ENCODE peak calls at places on chromosome 14, in nine cellular contexts. U is Calu3, A is neural crest cell, V is astrocyte of the spinal cord, B is RWPE1, C is GM10248, K is HCT116, D is uterus, L is astrocyte. Z is an unnamed sample.

GRCh38 chr14:92589213-92589852 is 75.8 kb downstream of the RIN3 start:
- DNase-seq in U (no peak), A (no peak), V (no peak), B (no peak), C (no peak), K (no peak), D (peak), L (no peak), Z (peak)

GRCh38 chr14:100584056-100585031 is 2.9 kb downstream of the BEGAIN start:
- DNase-seq in U (no peak), A (no peak), V (no peak), B (no peak), C (no peak), K (no peak), D (no peak), L (no peak), Z (no peak)

GRCh38 chr14:99412122-99413061 is 68.3 kb downstream of the SETD3 start:
- DNase-seq in U (peak), A (no peak), V (peak), B (no peak), C (no peak), K (no peak), D (no peak), L (peak), Z (no peak)

GRCh38 chr14:76917759-76918175 is 91.6 kb downstream of the LRRC74A start:
- DNase-seq in U (no peak), A (no peak), V (peak), B (no peak), C (no peak), K (no peak), D (peak), L (no peak), Z (no peak)

GRCh38 chr14:97930191-97930590 is 1133.0 kb downstream of the VRK1 start:
- DNase-seq in U (no peak), A (no peak), V (no peak), B (no peak), C (no peak), K (no peak), D (no peak), L (no peak), Z (no peak)

GRCh38 chr14:95255013-95255412 is 64.7 kb downstream of the CLMN start:
- DNase-seq in U (no peak), A (no peak), V (no peak), B (no peak), C (peak), K (no peak), D (no peak), L (no peak), Z (no peak)

GRCh38 chr14:69560826-69561225 is 13.8 kb downstream of the CCDC177 start:
- DNase-seq in U (no peak), A (no peak), V (no peak), B (no peak), C (no peak), K (no peak), D (no peak), L (no peak), Z (no peak)

GRCh38 chr14:37819155-37820015 is 224.0 kb downstream of the TTC6 start:
- DNase-seq in U (no peak), A (no peak), V (peak), B (peak), C (no peak), K (no peak), D (no peak), L (peak), Z (peak)

GRCh38 chr14:69355155-69355954 is 42.7 kb downstream of the ERH start:
- DNase-seq in U (no peak), A (no peak), V (no peak), B (no peak), C (no peak), K (no peak), D (no peak), L (no peak), Z (no peak)

GRCh38 chr14:67744057-67744456 is 42.4 kb downstream of the RDH12 start:
- DNase-seq in U (no peak), A (no peak), V (no peak), B (no peak), C (no peak), K (no peak), D (no peak), L (no peak), Z (no peak)
- TF ChIP-seq CTCF in U (no peak), A (no peak), V (no peak), B (no peak), C (no peak), K (no peak), D (no peak), L (no peak), Z (no peak)

GRCh38 chr14:104978774-104979691 is 859 bp upstream of the AHNAK2 start:
- DNase-seq in U (no peak), A (no peak), V (no peak), B (no peak), C (no peak), K (no peak), D (peak), L (no peak), Z (no peak)
- TF ChIP-seq CTCF in U (no peak), A (no peak), V (no peak), B (no peak), C (no peak), K (no peak), D (no peak), L (no peak), Z (no peak)

GRCh38 chr14:29836395-29836794 is 91.3 kb downstream of the PRKD1 start:
- DNase-seq in U (no peak), A (no peak), V (no peak), B (no peak), C (no peak), K (no peak), D (no peak), L (no peak), Z (no peak)

DNA sequence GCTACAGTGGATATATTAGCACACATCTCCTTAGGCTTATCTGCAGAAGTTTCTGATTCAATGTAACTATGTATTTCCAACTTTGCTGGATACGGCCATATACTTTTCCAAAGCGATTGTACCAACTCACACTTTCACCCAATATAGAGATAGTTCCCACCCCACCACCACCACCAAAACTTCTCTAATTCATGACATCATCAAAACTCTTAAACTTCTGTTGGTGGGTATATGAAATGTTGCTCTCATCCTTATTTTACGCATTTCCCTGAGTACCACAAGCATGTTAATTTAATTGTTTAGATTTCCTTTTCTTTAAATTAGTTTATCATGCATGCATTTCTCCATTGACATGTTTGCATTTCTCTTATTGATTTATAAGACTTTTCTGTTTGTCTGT is 95.6 kb downstream of the PRKD1 start:
- DNase-seq in U (no peak), A (no peak), V (no peak), B (no peak), C (no peak), K (no peak), D (no peak), L (no peak), Z (no peak)
- TF ChIP-seq CTCF in U (no peak), A (no peak), V (no peak), B (no peak), C (no peak), K (no peak), D (no peak), L (no peak), Z (no peak)

GRCh38 chr14:34277191-34277590 is 184.8 kb downstream of the SPTSSA start:
- DNase-seq in U (no peak), A (no peak), V (no peak), B (no peak), C (no peak), K (no peak), D (no peak), L (no peak), Z (no peak)
- TF ChIP-seq CTCF in U (no peak), A (no peak), V (no peak), B (no peak), C (no peak), K (no peak), D (no peak), L (no peak), Z (no peak)

DNA sequence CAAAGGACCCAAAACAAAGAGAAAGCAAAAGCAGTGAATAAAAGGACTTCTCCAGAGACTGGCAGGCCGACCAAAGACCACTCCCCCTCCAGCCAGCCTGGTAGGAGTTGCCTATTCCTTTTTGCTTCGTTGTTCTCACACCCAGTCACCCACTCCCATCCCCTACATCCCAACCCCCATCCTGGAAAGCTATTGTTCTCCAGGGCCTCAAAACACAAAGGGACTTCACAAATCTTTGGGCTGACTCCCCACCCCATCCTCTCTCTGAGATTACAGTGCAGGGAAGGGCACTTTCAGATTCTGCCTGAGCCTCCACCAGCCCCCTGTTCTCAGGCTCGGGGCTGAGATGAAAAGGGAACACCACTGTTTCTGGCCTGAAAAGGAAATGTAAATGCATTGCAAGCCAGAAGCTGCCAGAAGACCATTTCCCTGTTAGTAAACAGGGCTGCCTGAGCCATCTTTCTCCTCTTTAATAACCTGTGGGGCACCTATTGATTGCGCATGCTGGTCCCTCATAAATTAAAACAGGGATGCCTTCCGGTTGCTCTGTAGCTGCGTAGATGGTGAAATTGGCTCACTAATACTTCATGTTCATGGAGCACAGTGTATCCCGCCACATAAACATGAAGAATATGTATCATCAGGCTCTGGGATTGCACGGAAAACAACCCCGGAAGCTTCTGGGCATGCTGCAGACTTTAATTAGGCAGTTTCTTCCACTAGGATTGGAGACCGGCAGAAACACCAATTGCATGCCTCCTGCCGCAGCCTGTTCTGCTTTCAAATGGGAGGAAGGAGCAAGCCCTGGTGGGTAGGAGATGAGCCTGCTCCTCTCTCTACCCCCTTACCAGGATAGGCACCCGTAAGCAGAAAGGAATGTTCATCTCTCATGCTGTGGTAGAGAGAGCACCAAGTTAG is 130.3 kb upstream of the FUT8 start:
- DNase-seq in U (no peak), A (peak), V (peak), B (no peak), C (peak), K (no peak), D (no peak), L (peak), Z (peak)
- TF ChIP-seq CTCF in U (no peak), A (no peak), V (no peak), B (no peak), C (no peak), K (no peak), D (no peak), L (no peak), Z (no peak)

GRCh38 chr14:102626530-102626929 is 34.1 kb downstream of the RCOR1 start:
- DNase-seq in U (no peak), A (no peak), V (no peak), B (no peak), C (no peak), K (no peak), D (no peak), L (no peak), Z (no peak)
- TF ChIP-seq CTCF in U (no peak), A (no peak), V (no peak), B (no peak), C (no peak), K (no peak), D (no peak), L (no peak), Z (no peak)

DNA sequence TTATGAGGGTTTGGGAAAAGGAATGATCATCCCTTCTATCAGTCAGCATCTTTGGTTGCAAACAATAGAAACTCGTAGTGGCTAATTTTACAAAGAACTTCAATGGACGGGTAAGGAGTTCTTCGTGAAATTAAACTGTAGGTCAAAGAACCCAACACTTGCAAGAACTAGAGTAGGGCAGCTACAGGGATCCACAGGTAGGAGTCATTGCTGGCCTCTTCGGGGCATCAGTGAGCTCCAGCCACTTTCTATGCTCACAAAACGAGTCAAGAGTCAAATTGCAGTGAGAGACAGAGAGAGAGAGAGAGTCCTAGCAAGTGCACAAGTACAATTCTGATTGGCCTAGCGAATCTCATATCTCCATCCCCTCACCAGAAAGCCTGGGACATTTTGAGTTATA is 29.9 kb upstream of the OTX2 start:
- DNase-seq in U (no peak), A (no peak), V (no peak), B (no peak), C (no peak), K (no peak), D (no peak), L (no peak), Z (no peak)
- TF ChIP-seq CTCF in U (no peak), A (no peak), V (no peak), B (no peak), C (no peak), K (no peak), D (no peak), L (no peak), Z (no peak)

GRCh38 chr14:66398437-66398836 is 87.7 kb upstream of the CCDC196 start:
- DNase-seq in U (no peak), A (no peak), V (no peak), B (no peak), C (no peak), K (no peak), D (no peak), L (no peak), Z (no peak)
- TF ChIP-seq CTCF in U (no peak), A (no peak), V (no peak), B (no peak), C (no peak), K (no peak), D (no peak), L (no peak), Z (no peak)

GRCh38 chr14:31300296-31300695 is 92.7 kb upstream of the HECTD1 start:
- DNase-seq in U (no peak), A (no peak), V (no peak), B (peak), C (no peak), K (no peak), D (no peak), L (no peak), Z (no peak)
- TF ChIP-seq CTCF in U (no peak), A (peak), V (no peak), B (no peak), C (no peak), K (peak), D (no peak), L (no peak), Z (peak)

GRCh38 chr14:87334997-87335675 is 657.8 kb downstream of the GALC start:
- DNase-seq in U (no peak), A (no peak), V (no peak), B (peak), C (no peak), K (no peak), D (no peak), L (no peak), Z (no peak)
- TF ChIP-seq CTCF in U (no peak), A (no peak), V (peak), B (no peak), C (no peak), K (no peak), D (no peak), L (no peak), Z (no peak)